ENCODE peak calls at places on chromosomes 4 and X, in ten cellular contexts. D, W, L, S, H, N, C, R, Q and A are unnamed samples.

GRCh38 chr4:141038428-141038827 is 94.8 kb downstream of the RNF150 start:
- DNase-seq in D (no peak), W (no peak), L (no peak), S (no peak), H (no peak), N (no peak), C (no peak), R (no peak), Q (no peak), A (no peak)

GRCh38 chr4:1404573-1405248 is 1.5 kb downstream of the NKX1-1 start:
- DNase-seq in D (no peak), W (no peak), L (no peak), S (no peak), H (no peak), N (no peak), C (no peak), R (no peak), Q (no peak), A (no peak)

GRCh38 chr4:177494791-177495190 is 52.6 kb upstream of the AGA start:
- DNase-seq in D (no peak), W (no peak), L (no peak), S (no peak), H (no peak), N (no peak), C (no peak), R (no peak), Q (no peak), A (no peak)

GRCh38 chr4:48173055-48173991 is 39.3 kb upstream of the TXK start:
- DNase-seq in D (peak), W (peak), L (no peak), S (peak), H (no peak), N (no peak), C (no peak), R (no peak), Q (no peak), A (no peak)

GRCh38 chr4:53532521-53532920 is 58.8 kb downstream of the LNX1 start:
- DNase-seq in D (no peak), W (peak), L (no peak), S (no peak), H (no peak), N (no peak), C (no peak), R (no peak), Q (no peak), A (no peak)

GRCh38 chrX:130974323-130974722 is 71.3 kb upstream of the ENOX2 start:
- DNase-seq in D (no peak), W (peak), L (no peak), S (peak), H (no peak), N (no peak), C (no peak), R (no peak), Q (no peak), A (no peak)

GRCh38 chr4:121789470-121789869 is 11.7 kb upstream of the EXOSC9 start:
- DNase-seq in D (no peak), W (peak), L (no peak), S (no peak), H (no peak), N (no peak), C (no peak), R (no peak), Q (no peak), A (no peak)

GRCh38 chr4:112968456-112969159 is 80.8 kb upstream of the ANK2 start:
- DNase-seq in D (no peak), W (peak), L (no peak), S (no peak), H (no peak), N (no peak), C (no peak), R (no peak), Q (no peak), A (no peak)

GRCh38 chrX:132063862-132064261 is 40.8 kb downstream of the STK26 start:
- DNase-seq in D (no peak), W (no peak), L (no peak), S (no peak), H (no peak), N (no peak), C (no peak), R (no peak), Q (no peak), A (no peak)

GRCh38 chr4:177118596-177118995 is 191.1 kb upstream of the NEIL3 start:
- DNase-seq in D (peak), W (peak), L (no peak), S (no peak), H (no peak), N (no peak), C (no peak), R (no peak), Q (no peak), A (no peak)

GRCh38 chrX:133475953-133476352 is 60.7 kb upstream of the GPC4 start:
- DNase-seq in D (no peak), W (no peak), L (no peak), S (no peak), H (no peak), N (no peak), C (no peak), R (no peak), Q (no peak), A (no peak)

GRCh38 chr4:175373031-175373430 is 439.0 kb downstream of the GPM6A start:
- DNase-seq in D (no peak), W (peak), L (no peak), S (no peak), H (no peak), N (no peak), C (no peak), R (no peak), Q (no peak), A (no peak)

GRCh38 chr4:172982151-172982590 is 186.4 kb upstream of the GALNT7 start:
- DNase-seq in D (peak), W (peak), L (no peak), S (no peak), H (no peak), N (no peak), C (no peak), R (no peak), Q (no peak), A (no peak)

GRCh38 chr4:91963489-91963888 is 340.3 kb upstream of the GRID2 start:
- DNase-seq in D (peak), W (peak), L (no peak), S (no peak), H (no peak), N (no peak), C (no peak), R (no peak), Q (no peak), A (no peak)

GRCh38 chr4:39062094-39062493 is at the start of gene KLHL5:
- DNase-seq in D (no peak), W (peak), L (no peak), S (no peak), H (no peak), N (no peak), C (no peak), R (no peak), Q (no peak), A (no peak)

GRCh38 chr4:97720869-97721432 is 422.3 kb downstream of the STPG2 start:
- DNase-seq in D (no peak), W (peak), L (no peak), S (peak), H (no peak), N (no peak), C (no peak), R (no peak), Q (no peak), A (no peak)

GRCh38 chrX:37420179-37420578 is 71.0 kb downstream of the PRRG1 start:
- DNase-seq in D (no peak), W (peak), L (no peak), S (no peak), H (no peak), N (no peak), C (no peak), R (no peak), Q (no peak), A (no peak)

GRCh38 chrX:134764202-134764785 is 106.0 kb upstream of the PLAC1 start:
- DNase-seq in D (no peak), W (peak), L (no peak), S (peak), H (no peak), N (no peak), C (no peak), R (no peak), Q (no peak), A (no peak)

GRCh38 chr4:1137063-1137771 is 23.9 kb upstream of the RNF212 start:
- DNase-seq in D (no peak), W (no peak), L (no peak), S (no peak), H (no peak), N (no peak), C (no peak), R (no peak), Q (no peak), A (no peak)

GRCh38 chr4:127782275-127783025 is at the start of gene HSPA4L:
- DNase-seq in D (no peak), W (no peak), L (peak), S (peak), H (peak), N (no peak), C (no peak), R (no peak), Q (no peak), A (no peak)

GRCh38 chrX:105822138-105823091 is at the start of gene NRK:
- DNase-seq in D (no peak), W (peak), L (no peak), S (no peak), H (no peak), N (no peak), C (no peak), R (no peak), Q (no peak), A (no peak)

GRCh38 chr4:1373892-1374705 is 27.1 kb downstream of the UVSSA start:
- DNase-seq in D (no peak), W (no peak), L (no peak), S (no peak), H (no peak), N (no peak), C (no peak), R (no peak), Q (no peak), A (no peak)

GRCh38 chr4:1044469-1045192 is 33.2 kb downstream of the FGFRL1 start:
- DNase-seq in D (no peak), W (no peak), L (no peak), S (no peak), H (no peak), N (no peak), C (no peak), R (no peak), Q (no peak), A (no peak)

GRCh38 chrX:49058794-49059193 is at the start of gene CCDC120:
- DNase-seq in D (no peak), W (no peak), L (no peak), S (no peak), H (no peak), N (no peak), C (peak), R (no peak), Q (no peak), A (no peak)

GRCh38 chrX:85611926-85612325 is 232.5 kb upstream of the POF1B start:
- DNase-seq in D (no peak), W (peak), L (no peak), S (no peak), H (no peak), N (no peak), C (no peak), R (no peak), Q (no peak), A (no peak)

GRCh38 chr4:173092003-173092402 is 76.6 kb upstream of the GALNT7 start:
- DNase-seq in D (no peak), W (no peak), L (no peak), S (no peak), H (no peak), N (no peak), C (no peak), R (no peak), Q (no peak), A (no peak)

GRCh38 chrX:72123471-72124185 is 8.1 kb downstream of the RTL5 start:
- DNase-seq in D (no peak), W (peak), L (no peak), S (no peak), H (no peak), N (no peak), C (no peak), R (no peak), Q (no peak), A (no peak)

GRCh38 chrX:125137521-125137920 is 182.2 kb upstream of the TEX13C start:
- DNase-seq in D (no peak), W (no peak), L (no peak), S (no peak), H (no peak), N (no peak), C (no peak), R (no peak), Q (no peak), A (no peak)

GRCh38 chr4:7339751-7340552 is 94.8 kb downstream of the PSAPL1 start:
- DNase-seq in D (no peak), W (no peak), L (no peak), S (no peak), H (no peak), N (no peak), C (no peak), R (no peak), Q (no peak), A (no peak)

GRCh38 chr4:7306021-7306420 is 113.7 kb downstream of the SORCS2 start:
- DNase-seq in D (no peak), W (no peak), L (no peak), S (no peak), H (no peak), N (no peak), C (no peak), R (no peak), Q (no peak), A (no peak)

GRCh38 chr4:41734366-41734765 is 14.2 kb downstream of the PHOX2B start:
- DNase-seq in D (no peak), W (no peak), L (no peak), S (no peak), H (no peak), N (no peak), C (no peak), R (no peak), Q (no peak), A (no peak)

GRCh38 chr4:98928131-98928504 is 815 bp downstream of the EIF4E start:
- DNase-seq in D (peak), W (peak), L (peak), S (peak), H (peak), N (peak), C (peak), R (peak), Q (peak), A (no peak)